ENCODE peak calls at places on chromosomes 6 and 20, in nine cellular contexts. One of them, this sample, is unnamed. For H3K4me1, the result is how much of the 10 kb centered on the place peaks cover.

GRCh38 chr6:107491059-107491609 is 1.2 kb downstream of the SOBP start:
- DNase-seq in Peyer's patch: peak
- DNase-seq in cardiac muscle cell: peak
- DNase-seq in hepatocyte: peak
- DNase-seq in A549: peak
- DNase-seq in aorta: peak
- DNase-seq in PC-9: peak
- DNase-seq in left ventricle myocardium inferior: peak
- DNase-seq in esophagus squamous epithelium: no peak
- DNase-seq in this sample: peak

GRCh38 chr20:34017610-34018009 is 23.9 kb downstream of the RALY start:
- DNase-seq in left ventricle myocardium inferior: no peak
- DNase-seq in esophagus squamous epithelium: no peak
- DNase-seq in Peyer's patch: no peak
- DNase-seq in PC-9: no peak
- DNase-seq in cardiac muscle cell: no peak
- DNase-seq in A549: no peak
- DNase-seq in aorta: no peak
- DNase-seq in hepatocyte: no peak
- DNase-seq in this sample: no peak

GRCh38 chr20:44601801-44602204 is 19.4 kb downstream of the PKIG start:
- DNase-seq in A549: no peak
- DNase-seq in PC-9: no peak
- DNase-seq in hepatocyte: peak
- DNase-seq in cardiac muscle cell: no peak
- DNase-seq in left ventricle myocardium inferior: peak
- DNase-seq in aorta: peak
- DNase-seq in Peyer's patch: peak
- DNase-seq in esophagus squamous epithelium: no peak
- DNase-seq in this sample: no peak

GRCh38 chr6:41200296-41200900 is 551 bp downstream of the TREML2 start:
- DNase-seq in PC-9: no peak
- DNase-seq in left ventricle myocardium inferior: no peak
- DNase-seq in aorta: no peak
- DNase-seq in A549: no peak
- DNase-seq in cardiac muscle cell: no peak
- DNase-seq in Peyer's patch: peak
- DNase-seq in esophagus squamous epithelium: no peak
- DNase-seq in hepatocyte: no peak
- DNase-seq in this sample: no peak

GRCh38 chr20:667351-668034 is 8.1 kb downstream of the SCRT2 start:
- DNase-seq in A549: peak
- DNase-seq in esophagus squamous epithelium: no peak
- DNase-seq in aorta: peak
- DNase-seq in Peyer's patch: peak
- DNase-seq in hepatocyte: peak
- DNase-seq in left ventricle myocardium inferior: peak
- DNase-seq in PC-9: peak
- DNase-seq in cardiac muscle cell: peak
- DNase-seq in this sample: no peak

GRCh38 chr6:86192123-86192522 is 549.4 kb upstream of the SYNCRIP start:
- DNase-seq in A549: no peak
- DNase-seq in left ventricle myocardium inferior: no peak
- DNase-seq in hepatocyte: peak
- DNase-seq in cardiac muscle cell: no peak
- DNase-seq in Peyer's patch: no peak
- DNase-seq in PC-9: no peak
- DNase-seq in esophagus squamous epithelium: no peak
- DNase-seq in aorta: no peak
- DNase-seq in this sample: no peak

GRCh38 chr6:28251648-28252506 is at the start of gene ZKSCAN4:
- DNase-seq in left ventricle myocardium inferior: peak
- DNase-seq in Peyer's patch: peak
- DNase-seq in cardiac muscle cell: peak
- DNase-seq in PC-9: peak
- DNase-seq in hepatocyte: peak
- DNase-seq in esophagus squamous epithelium: no peak
- DNase-seq in A549: peak
- DNase-seq in aorta: peak
- DNase-seq in this sample: peak

GRCh38 chr20:25532015-25532751 is 53.1 kb downstream of the NINL start:
- DNase-seq in Peyer's patch: no peak
- DNase-seq in PC-9: peak
- DNase-seq in esophagus squamous epithelium: no peak
- DNase-seq in left ventricle myocardium inferior: no peak
- DNase-seq in aorta: no peak
- DNase-seq in cardiac muscle cell: no peak
- DNase-seq in A549: no peak
- DNase-seq in hepatocyte: no peak
- DNase-seq in this sample: no peak

GRCh38 chr20:40489886-40490285 is 199.2 kb downstream of the MAFB start:
- DNase-seq in Peyer's patch: no peak
- DNase-seq in left ventricle myocardium inferior: no peak
- DNase-seq in hepatocyte: no peak
- DNase-seq in A549: no peak
- DNase-seq in cardiac muscle cell: no peak
- DNase-seq in PC-9: no peak
- DNase-seq in esophagus squamous epithelium: no peak
- DNase-seq in aorta: no peak
- DNase-seq in this sample: no peak

GRCh38 chr6:28490191-28490890 is 25.3 kb downstream of the GPX6 start:
- DNase-seq in PC-9: no peak
- DNase-seq in Peyer's patch: no peak
- DNase-seq in esophagus squamous epithelium: no peak
- DNase-seq in left ventricle myocardium inferior: no peak
- DNase-seq in hepatocyte: peak
- DNase-seq in A549: no peak
- DNase-seq in aorta: no peak
- DNase-seq in cardiac muscle cell: no peak
- DNase-seq in this sample: no peak

GRCh38 chr6:31898200-31899011 is 908 bp upstream of the EHMT2 start:
- DNase-seq in Peyer's patch: peak
- DNase-seq in aorta: no peak
- DNase-seq in hepatocyte: peak
- DNase-seq in PC-9: peak
- DNase-seq in esophagus squamous epithelium: no peak
- DNase-seq in A549: peak
- DNase-seq in left ventricle myocardium inferior: no peak
- DNase-seq in cardiac muscle cell: peak
- DNase-seq in this sample: no peak

GRCh38 chr6:37449984-37450383 is 17.0 kb downstream of the CMTR1 start:
- DNase-seq in left ventricle myocardium inferior: no peak
- DNase-seq in cardiac muscle cell: no peak
- DNase-seq in hepatocyte: no peak
- DNase-seq in esophagus squamous epithelium: no peak
- DNase-seq in PC-9: no peak
- DNase-seq in Peyer's patch: no peak
- DNase-seq in A549: no peak
- DNase-seq in aorta: no peak
- DNase-seq in this sample: no peak

GRCh38 chr6:158328446-158328845 is 16.2 kb downstream of the TULP4 start:
- DNase-seq in Peyer's patch: no peak
- DNase-seq in hepatocyte: no peak
- DNase-seq in left ventricle myocardium inferior: no peak
- DNase-seq in A549: no peak
- DNase-seq in esophagus squamous epithelium: no peak
- DNase-seq in cardiac muscle cell: no peak
- DNase-seq in aorta: no peak
- DNase-seq in PC-9: no peak
- DNase-seq in this sample: no peak

GRCh38 chr6:144953552-144954240 is 668.6 kb downstream of the UTRN start:
- DNase-seq in A549: no peak
- DNase-seq in hepatocyte: no peak
- DNase-seq in Peyer's patch: no peak
- DNase-seq in PC-9: peak
- DNase-seq in cardiac muscle cell: no peak
- DNase-seq in left ventricle myocardium inferior: no peak
- DNase-seq in aorta: no peak
- DNase-seq in esophagus squamous epithelium: no peak
- DNase-seq in this sample: no peak

GRCh38 chr6:109002100-109002697 is 92.4 kb downstream of the SESN1 start:
- DNase-seq in left ventricle myocardium inferior: no peak
- DNase-seq in cardiac muscle cell: no peak
- DNase-seq in esophagus squamous epithelium: no peak
- DNase-seq in Peyer's patch: no peak
- DNase-seq in hepatocyte: peak
- DNase-seq in PC-9: no peak
- DNase-seq in A549: no peak
- DNase-seq in aorta: no peak
- DNase-seq in this sample: peak

GRCh38 chr6:98002678-98003077 is 719.7 kb upstream of the MMS22L start:
- DNase-seq in cardiac muscle cell: no peak
- DNase-seq in PC-9: no peak
- DNase-seq in hepatocyte: no peak
- DNase-seq in Peyer's patch: no peak
- DNase-seq in A549: no peak
- DNase-seq in aorta: no peak
- DNase-seq in left ventricle myocardium inferior: no peak
- DNase-seq in esophagus squamous epithelium: no peak
- DNase-seq in this sample: no peak

GRCh38 chr6:148240463-148240845 is 102.2 kb upstream of the SASH1 start:
- DNase-seq in left ventricle myocardium inferior: peak
- DNase-seq in hepatocyte: no peak
- DNase-seq in cardiac muscle cell: no peak
- DNase-seq in Peyer's patch: no peak
- DNase-seq in esophagus squamous epithelium: no peak
- DNase-seq in A549: no peak
- DNase-seq in aorta: peak
- DNase-seq in PC-9: no peak
- DNase-seq in this sample: no peak

GRCh38 chr20:44594730-44595129 is 12.4 kb downstream of the PKIG start:
- DNase-seq in A549: peak
- DNase-seq in Peyer's patch: no peak
- DNase-seq in left ventricle myocardium inferior: peak
- DNase-seq in cardiac muscle cell: no peak
- DNase-seq in aorta: no peak
- DNase-seq in hepatocyte: no peak
- DNase-seq in esophagus squamous epithelium: no peak
- DNase-seq in PC-9: no peak
- DNase-seq in this sample: no peak

GRCh38 chr20:35088231-35088794 is 4.3 kb downstream of the TRPC4AP start:
- DNase-seq in esophagus squamous epithelium: no peak
- DNase-seq in Peyer's patch: no peak
- DNase-seq in aorta: no peak
- DNase-seq in PC-9: no peak
- DNase-seq in hepatocyte: no peak
- DNase-seq in left ventricle myocardium inferior: no peak
- DNase-seq in A549: no peak
- DNase-seq in cardiac muscle cell: no peak
- DNase-seq in this sample: no peak

GRCh38 chr20:60249436-60249835 is 291.2 kb downstream of the CDH26 start:
- DNase-seq in left ventricle myocardium inferior: no peak
- DNase-seq in PC-9: peak
- DNase-seq in aorta: no peak
- DNase-seq in Peyer's patch: no peak
- DNase-seq in esophagus squamous epithelium: no peak
- DNase-seq in cardiac muscle cell: no peak
- DNase-seq in hepatocyte: no peak
- DNase-seq in A549: peak
- DNase-seq in this sample: no peak

GRCh38 chr6:35024601-35025054 is 116.5 kb downstream of the TCP11 start:
- DNase-seq in cardiac muscle cell: peak
- DNase-seq in PC-9: peak
- DNase-seq in Peyer's patch: peak
- DNase-seq in esophagus squamous epithelium: no peak
- DNase-seq in hepatocyte: peak
- DNase-seq in A549: peak
- DNase-seq in left ventricle myocardium inferior: peak
- DNase-seq in aorta: no peak
- DNase-seq in this sample: no peak
- H3K4me1 ChIP-seq in cardiac muscle cell: under half
- H3K4me1 ChIP-seq in PC-9: under half
- H3K4me1 ChIP-seq in Peyer's patch: under half
- H3K4me1 ChIP-seq in esophagus squamous epithelium: under half
- H3K4me1 ChIP-seq in hepatocyte: under half
- H3K4me1 ChIP-seq in A549: under half
- H3K4me1 ChIP-seq in left ventricle myocardium inferior: half or more
- H3K4me1 ChIP-seq in aorta: under half
- H3K4me1 ChIP-seq in this sample: under half

DNA sequence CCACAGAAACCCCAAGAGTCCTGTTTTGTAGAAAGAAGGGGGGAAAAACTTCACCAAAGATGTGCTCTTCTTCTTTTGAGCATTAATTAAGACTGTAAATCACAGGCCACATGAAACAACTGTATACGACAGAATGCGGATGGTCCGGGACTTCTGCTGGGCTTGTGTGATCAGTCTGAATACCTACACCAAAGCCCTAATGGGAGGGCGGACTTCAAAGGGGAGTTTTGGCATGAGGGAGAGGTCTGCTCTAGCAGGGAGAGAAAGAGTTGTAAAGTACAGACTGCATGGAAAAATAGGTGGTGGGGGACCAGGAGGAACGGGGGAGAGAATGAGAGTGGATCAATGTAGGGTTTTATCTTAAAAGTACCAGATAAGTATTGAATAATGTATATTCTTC is 58.8 kb upstream of the PRDM1 start:
- DNase-seq in Peyer's patch: no peak
- DNase-seq in A549: no peak
- DNase-seq in esophagus squamous epithelium: no peak
- DNase-seq in PC-9: no peak
- DNase-seq in aorta: no peak
- DNase-seq in cardiac muscle cell: no peak
- DNase-seq in hepatocyte: no peak
- DNase-seq in left ventricle myocardium inferior: no peak
- DNase-seq in this sample: no peak
- H3K4me3 ChIP-seq in Peyer's patch: no peak
- H3K4me3 ChIP-seq in A549: no peak
- H3K4me3 ChIP-seq in esophagus squamous epithelium: no peak
- H3K4me3 ChIP-seq in PC-9: no peak
- H3K4me3 ChIP-seq in aorta: no peak
- H3K4me3 ChIP-seq in cardiac muscle cell: no peak
- H3K4me3 ChIP-seq in hepatocyte: no peak
- H3K4me3 ChIP-seq in left ventricle myocardium inferior: no peak
- H3K4me3 ChIP-seq in this sample: no peak

DNA sequence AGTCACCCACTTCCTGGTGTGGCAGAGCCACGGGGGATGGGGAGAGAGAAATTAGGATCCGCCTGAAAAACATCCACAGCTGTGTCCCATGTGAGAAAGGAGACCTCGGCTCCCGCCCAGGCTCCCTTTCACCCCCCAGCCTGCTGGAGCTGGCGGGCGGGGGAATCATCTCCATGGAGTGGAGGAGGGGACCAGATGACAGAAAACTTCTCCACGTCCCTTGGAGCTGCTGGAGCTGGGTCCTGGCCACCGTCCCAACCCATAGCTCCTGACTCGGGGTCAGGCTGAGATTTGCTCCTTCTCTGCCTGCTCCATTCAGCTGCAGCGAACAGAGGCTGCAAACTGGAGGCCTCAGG is 113.8 kb downstream of the CEBPB start:
- DNase-seq in A549: no peak
- DNase-seq in esophagus squamous epithelium: no peak
- DNase-seq in Peyer's patch: peak
- DNase-seq in cardiac muscle cell: no peak
- DNase-seq in hepatocyte: peak
- DNase-seq in aorta: peak
- DNase-seq in left ventricle myocardium inferior: peak
- DNase-seq in PC-9: no peak
- DNase-seq in this sample: no peak
- H3K4me1 ChIP-seq in A549: half or more
- H3K4me1 ChIP-seq in esophagus squamous epithelium: under half
- H3K4me1 ChIP-seq in Peyer's patch: half or more
- H3K4me1 ChIP-seq in cardiac muscle cell: under half
- H3K4me1 ChIP-seq in hepatocyte: under half
- H3K4me1 ChIP-seq in aorta: under half
- H3K4me1 ChIP-seq in left ventricle myocardium inferior: half or more
- H3K4me1 ChIP-seq in PC-9: half or more
- H3K4me1 ChIP-seq in this sample: under half

GRCh38 chr6:26607434-26608230 is 10.9 kb downstream of the ABT1 start:
- DNase-seq in PC-9: peak
- DNase-seq in cardiac muscle cell: peak
- DNase-seq in hepatocyte: peak
- DNase-seq in esophagus squamous epithelium: no peak
- DNase-seq in left ventricle myocardium inferior: no peak
- DNase-seq in aorta: no peak
- DNase-seq in A549: peak
- DNase-seq in Peyer's patch: peak
- DNase-seq in this sample: no peak
- H3K4me3 ChIP-seq in PC-9: peak
- H3K4me3 ChIP-seq in cardiac muscle cell: no peak
- H3K4me3 ChIP-seq in hepatocyte: no peak
- H3K4me3 ChIP-seq in esophagus squamous epithelium: no peak
- H3K4me3 ChIP-seq in left ventricle myocardium inferior: peak
- H3K4me3 ChIP-seq in aorta: peak
- H3K4me3 ChIP-seq in A549: peak
- H3K4me3 ChIP-seq in Peyer's patch: peak
- H3K4me3 ChIP-seq in this sample: no peak